ENCODE peak calls at places on chromosomes 6 and 20, in six cellular contexts. One of them, this sample, is unnamed. For H3K4me1, the result is how much of the 10 kb centered on the place peaks cover.

GRCh38 chr6:148893073-148893472 is 146.2 kb downstream of the UST start:
- DNase-seq in spleen: no peak
- DNase-seq in ovary: no peak
- DNase-seq in tibial artery: no peak
- DNase-seq in IMR-90: no peak
- DNase-seq in osteoblast: no peak
- DNase-seq in this sample: no peak

GRCh38 chr6:21442874-21443273 is 150.7 kb upstream of the SOX4 start:
- DNase-seq in spleen: no peak
- DNase-seq in ovary: no peak
- DNase-seq in tibial artery: no peak
- DNase-seq in IMR-90: no peak
- DNase-seq in osteoblast: no peak
- DNase-seq in this sample: no peak

GRCh38 chr20:4111440-4112411 is 96.4 kb upstream of the RNF24 start:
- DNase-seq in spleen: no peak
- DNase-seq in ovary: no peak
- DNase-seq in tibial artery: no peak
- DNase-seq in IMR-90: no peak
- DNase-seq in osteoblast: no peak
- DNase-seq in this sample: no peak

GRCh38 chr6:53825514-53826321 is 30.9 kb downstream of the LRRC1 start:
- DNase-seq in spleen: no peak
- DNase-seq in ovary: no peak
- DNase-seq in tibial artery: no peak
- DNase-seq in IMR-90: no peak
- DNase-seq in osteoblast: no peak
- DNase-seq in this sample: no peak

GRCh38 chr6:160137130-160137988 is 15.7 kb downstream of the SLC22A1 start:
- DNase-seq in spleen: no peak
- DNase-seq in ovary: no peak
- DNase-seq in tibial artery: peak
- DNase-seq in IMR-90: no peak
- DNase-seq in osteoblast: peak
- DNase-seq in this sample: no peak

GRCh38 chr6:161453558-161453957 is 179.7 kb upstream of the AGPAT4 start:
- DNase-seq in spleen: no peak
- DNase-seq in ovary: no peak
- DNase-seq in tibial artery: no peak
- DNase-seq in IMR-90: no peak
- DNase-seq in osteoblast: no peak
- DNase-seq in this sample: no peak

GRCh38 chr20:53774487-53775203 is 181.0 kb upstream of the ZNF217 start:
- DNase-seq in spleen: no peak
- DNase-seq in ovary: no peak
- DNase-seq in tibial artery: no peak
- DNase-seq in IMR-90: peak
- DNase-seq in osteoblast: peak
- DNase-seq in this sample: no peak

GRCh38 chr20:45970646-45971424 is 1.2 kb downstream of the ZNF335 start:
- DNase-seq in spleen: peak
- DNase-seq in ovary: no peak
- DNase-seq in tibial artery: no peak
- DNase-seq in IMR-90: peak
- DNase-seq in osteoblast: peak
- DNase-seq in this sample: peak

GRCh38 chr6:154382707-154383106 is 26.1 kb upstream of the IPCEF1 start:
- DNase-seq in spleen: no peak
- DNase-seq in ovary: no peak
- DNase-seq in tibial artery: no peak
- DNase-seq in IMR-90: no peak
- DNase-seq in osteoblast: no peak
- DNase-seq in this sample: no peak

GRCh38 chr6:70312165-70312564 is 9.3 kb upstream of the COL9A1 start:
- DNase-seq in spleen: no peak
- DNase-seq in ovary: no peak
- DNase-seq in tibial artery: no peak
- DNase-seq in IMR-90: peak
- DNase-seq in osteoblast: no peak
- DNase-seq in this sample: no peak

GRCh38 chr6:34961574-34961973 is 72.5 kb downstream of the ANKS1A start:
- DNase-seq in spleen: no peak
- DNase-seq in ovary: no peak
- DNase-seq in tibial artery: no peak
- DNase-seq in IMR-90: no peak
- DNase-seq in osteoblast: no peak
- DNase-seq in this sample: no peak

GRCh38 chr6:34959221-34959620 is 70.2 kb downstream of the ANKS1A start:
- DNase-seq in spleen: no peak
- DNase-seq in ovary: no peak
- DNase-seq in tibial artery: no peak
- DNase-seq in IMR-90: no peak
- DNase-seq in osteoblast: no peak
- DNase-seq in this sample: no peak

GRCh38 chr6:34964564-34964963 is 75.5 kb downstream of the ANKS1A start:
- DNase-seq in spleen: no peak
- DNase-seq in ovary: no peak
- DNase-seq in tibial artery: no peak
- DNase-seq in IMR-90: no peak
- DNase-seq in osteoblast: no peak
- DNase-seq in this sample: no peak

GRCh38 chr6:34958748-34959147 is 69.7 kb downstream of the ANKS1A start:
- DNase-seq in spleen: no peak
- DNase-seq in ovary: no peak
- DNase-seq in tibial artery: no peak
- DNase-seq in IMR-90: no peak
- DNase-seq in osteoblast: no peak
- DNase-seq in this sample: no peak

DNA sequence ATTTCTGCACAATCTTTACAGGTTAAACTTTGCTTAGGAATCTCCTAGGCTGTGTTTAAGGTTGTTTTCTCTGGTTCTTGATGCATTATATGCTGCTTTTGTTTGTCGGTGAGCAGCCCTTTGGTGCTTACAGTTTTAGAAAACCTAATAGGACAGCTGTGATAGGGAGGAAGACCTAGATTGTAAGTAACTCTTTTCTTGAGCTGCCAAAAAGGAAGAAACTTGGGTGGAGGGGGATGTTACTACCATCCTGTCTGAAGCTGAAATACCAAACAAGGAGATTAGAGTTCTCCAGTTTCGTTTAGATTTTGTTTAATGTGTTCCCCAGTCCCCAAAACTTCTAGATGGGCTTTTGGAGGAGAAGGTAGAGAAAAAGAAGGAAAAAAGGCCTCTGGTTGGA is 72.0 kb downstream of the ANKS1A start:
- DNase-seq in spleen: no peak
- DNase-seq in ovary: no peak
- DNase-seq in tibial artery: no peak
- DNase-seq in IMR-90: no peak
- DNase-seq in osteoblast: no peak
- DNase-seq in this sample: no peak
- TF ChIP-seq CTCF in spleen: no peak
- TF ChIP-seq CTCF in ovary: no peak
- TF ChIP-seq CTCF in tibial artery: no peak
- TF ChIP-seq CTCF in IMR-90: no peak
- TF ChIP-seq CTCF in osteoblast: no peak
- TF ChIP-seq CTCF in this sample: no peak

DNA sequence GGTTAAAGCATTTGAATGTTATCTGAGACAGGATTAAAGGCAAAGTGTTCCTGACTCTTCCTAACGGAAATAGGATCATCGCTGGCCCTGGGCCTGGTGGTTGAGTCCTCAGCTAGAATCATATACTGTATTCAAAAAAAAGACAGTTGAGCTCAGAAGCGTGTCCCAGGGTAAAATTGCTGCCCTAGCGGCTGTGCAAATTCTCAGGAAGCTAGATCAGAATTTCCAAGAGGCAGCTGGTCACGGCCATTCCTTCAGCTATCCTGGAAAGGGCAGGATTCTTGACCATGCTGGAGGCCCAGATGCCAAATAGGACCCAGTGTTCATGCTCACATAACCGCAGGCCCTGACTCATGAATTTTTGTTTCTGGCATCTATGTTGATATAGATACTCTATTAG is 67.4 kb downstream of the STMND1 start:
- DNase-seq in spleen: no peak
- DNase-seq in ovary: no peak
- DNase-seq in tibial artery: no peak
- DNase-seq in IMR-90: peak
- DNase-seq in osteoblast: no peak
- DNase-seq in this sample: no peak
- H3K4me1 ChIP-seq in spleen: under half
- H3K4me1 ChIP-seq in ovary: under half
- H3K4me1 ChIP-seq in tibial artery: under half
- H3K4me1 ChIP-seq in IMR-90: under half
- H3K4me1 ChIP-seq in osteoblast: under half
- H3K4me1 ChIP-seq in this sample: under half

GRCh38 chr6:109770779-109771178 is 79.7 kb downstream of the FIG4 start:
- DNase-seq in spleen: no peak
- DNase-seq in ovary: no peak
- DNase-seq in tibial artery: no peak
- DNase-seq in IMR-90: no peak
- DNase-seq in osteoblast: no peak
- DNase-seq in this sample: no peak

GRCh38 chr6:109770047-109770446 is 79.0 kb downstream of the FIG4 start:
- DNase-seq in spleen: no peak
- DNase-seq in ovary: no peak
- DNase-seq in tibial artery: no peak
- DNase-seq in IMR-90: no peak
- DNase-seq in osteoblast: peak
- DNase-seq in this sample: no peak

GRCh38 chr6:109768485-109768884 is 77.4 kb downstream of the FIG4 start:
- DNase-seq in spleen: no peak
- DNase-seq in ovary: no peak
- DNase-seq in tibial artery: no peak
- DNase-seq in IMR-90: peak
- DNase-seq in osteoblast: peak
- DNase-seq in this sample: no peak

GRCh38 chr6:109767961-109768360 is 76.9 kb downstream of the FIG4 start:
- DNase-seq in spleen: no peak
- DNase-seq in ovary: no peak
- DNase-seq in tibial artery: no peak
- DNase-seq in IMR-90: no peak
- DNase-seq in osteoblast: peak
- DNase-seq in this sample: no peak

DNA sequence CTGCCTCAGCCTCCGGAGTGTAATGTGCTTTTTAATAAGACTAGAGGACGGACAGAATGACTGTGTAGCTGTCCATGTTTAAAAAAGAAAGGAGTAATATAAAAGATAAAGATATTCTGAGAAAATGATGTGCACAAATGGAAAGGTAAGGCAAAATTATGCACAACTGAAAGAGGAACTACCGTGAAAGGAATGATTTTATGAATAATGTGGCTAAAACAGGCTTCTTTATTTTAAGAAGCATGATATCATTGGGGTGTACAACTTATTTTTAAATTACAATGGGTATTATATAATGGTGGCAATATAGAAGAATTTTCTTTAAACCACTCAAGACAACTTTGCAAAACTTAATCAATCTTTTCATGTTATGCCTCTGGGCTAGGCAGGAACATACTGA is 78.1 kb downstream of the FIG4 start:
- DNase-seq in spleen: no peak
- DNase-seq in ovary: no peak
- DNase-seq in tibial artery: no peak
- DNase-seq in IMR-90: no peak
- DNase-seq in osteoblast: no peak
- DNase-seq in this sample: no peak
- TF ChIP-seq CTCF in spleen: no peak
- TF ChIP-seq CTCF in ovary: no peak
- TF ChIP-seq CTCF in tibial artery: no peak
- TF ChIP-seq CTCF in IMR-90: no peak
- TF ChIP-seq CTCF in osteoblast: no peak
- TF ChIP-seq CTCF in this sample: no peak

GRCh38 chr20:63951398-63952209 is 4.6 kb downstream of the UCKL1 start:
- DNase-seq in spleen: peak
- DNase-seq in ovary: no peak
- DNase-seq in tibial artery: no peak
- DNase-seq in IMR-90: no peak
- DNase-seq in osteoblast: no peak
- DNase-seq in this sample: no peak

GRCh38 chr20:63952769-63953168 is 3.4 kb downstream of the UCKL1 start:
- DNase-seq in spleen: no peak
- DNase-seq in ovary: no peak
- DNase-seq in tibial artery: no peak
- DNase-seq in IMR-90: no peak
- DNase-seq in osteoblast: no peak
- DNase-seq in this sample: no peak

GRCh38 chr20:63952210-63952535 is 4.0 kb downstream of the UCKL1 start:
- DNase-seq in spleen: peak
- DNase-seq in ovary: no peak
- DNase-seq in tibial artery: no peak
- DNase-seq in IMR-90: no peak
- DNase-seq in osteoblast: no peak
- DNase-seq in this sample: no peak

GRCh38 chr20:63947638-63948456 is 8.4 kb downstream of the UCKL1 start:
- DNase-seq in spleen: peak
- DNase-seq in ovary: peak
- DNase-seq in tibial artery: peak
- DNase-seq in IMR-90: no peak
- DNase-seq in osteoblast: no peak
- DNase-seq in this sample: no peak

DNA sequence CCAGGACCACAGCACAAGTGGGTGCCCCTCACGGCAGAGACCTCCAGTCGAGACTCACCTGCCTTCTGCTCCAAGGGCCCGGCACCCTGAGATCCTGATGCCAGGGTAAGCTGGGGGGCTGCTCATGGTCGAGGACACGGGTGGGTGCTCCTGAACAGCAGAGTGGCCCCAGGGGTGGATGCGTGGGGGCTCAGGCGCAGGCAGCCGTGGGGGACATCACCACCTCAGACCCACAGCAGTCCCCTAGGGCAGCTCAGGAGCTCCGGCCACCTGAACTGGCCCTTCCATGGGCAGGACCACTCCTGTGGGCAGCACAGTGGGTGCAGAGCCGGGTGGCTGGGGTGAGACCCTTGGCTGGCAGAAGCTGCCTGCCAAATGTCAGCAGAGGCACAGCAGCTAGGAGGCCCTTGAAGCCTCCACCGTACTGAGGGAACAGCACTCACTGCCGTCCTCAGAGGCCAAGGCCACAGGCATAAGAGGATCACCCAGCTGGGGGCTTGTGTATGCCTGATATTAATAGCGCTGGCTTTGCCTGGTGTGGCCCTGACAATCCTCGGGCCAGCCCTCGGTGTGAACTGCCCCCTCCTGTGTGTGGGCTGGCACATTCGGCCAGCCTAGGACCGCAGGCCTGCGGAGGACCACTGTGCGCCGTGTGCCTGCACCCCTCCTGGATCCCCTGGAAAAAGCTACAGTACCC is 5.4 kb downstream of the UCKL1 start:
- DNase-seq in spleen: peak
- DNase-seq in ovary: no peak
- DNase-seq in tibial artery: no peak
- DNase-seq in IMR-90: no peak
- DNase-seq in osteoblast: no peak
- DNase-seq in this sample: no peak
- H3K4me1 ChIP-seq in spleen: half or more
- H3K4me1 ChIP-seq in ovary: under half
- H3K4me1 ChIP-seq in tibial artery: under half
- H3K4me1 ChIP-seq in IMR-90: under half
- H3K4me1 ChIP-seq in osteoblast: under half
- H3K4me1 ChIP-seq in this sample: half or more